ENCODE peak calls at places on chromosomes 7 and 10, in seven cellular contexts. K, E, P, B, X, D and U are unnamed samples.

GRCh38 chr7:82268632-82269031 is 174.9 kb downstream of the CACNA2D1 start:
- DNase-seq in E (no peak), X (peak), K (no peak), P (no peak), B (no peak), D (no peak), U (no peak)

GRCh38 chr7:1944619-1945210 is 274.6 kb downstream of the ELFN1 start:
- DNase-seq in K (no peak), X (no peak), B (no peak), D (no peak), E (no peak), P (no peak), U (no peak)

GRCh38 chr10:28652703-28653102 is 24.6 kb upstream of the BAMBI start:
- DNase-seq in K (no peak), E (no peak), X (no peak), P (no peak), D (no peak), B (no peak), U (no peak)

GRCh38 chr7:1344981-1345701 is 112.5 kb downstream of the UNCX start:
- DNase-seq in P (no peak), E (no peak), X (no peak), K (no peak), B (no peak), D (no peak), U (no peak)

GRCh38 chr7:226281-226882 is 34.0 kb downstream of the FAM20C start:
- DNase-seq in P (no peak), B (no peak), D (no peak), X (peak), K (peak), E (no peak), U (peak)

GRCh38 chr7:2258661-2259365 is 16.8 kb downstream of the NUDT1 start:
- DNase-seq in P (no peak), D (no peak), K (no peak), B (no peak), X (no peak), E (no peak), U (no peak)

GRCh38 chr7:111763221-111763791 is 201.0 kb upstream of the IMMP2L start:
- DNase-seq in E (no peak), D (peak), X (peak), B (peak), K (no peak), P (no peak), U (peak)

GRCh38 chr7:100483728-100484635 is at the start of gene NYAP1:
- DNase-seq in B (peak), K (no peak), P (peak), D (peak), X (peak), E (no peak), U (peak)

GRCh38 chr7:74183142-74183541 is 9.0 kb downstream of the EIF4H start:
- DNase-seq in D (no peak), P (no peak), K (no peak), B (no peak), E (no peak), X (no peak), U (no peak)

GRCh38 chr10:79579361-79579760 is 19.2 kb upstream of the SFTPA2 start:
- DNase-seq in K (no peak), E (no peak), X (no peak), P (no peak), B (no peak), D (no peak), U (no peak)

GRCh38 chr7:76333388-76334101 is 25.2 kb downstream of the YWHAG start:
- DNase-seq in E (no peak), D (no peak), X (no peak), B (no peak), P (peak), K (no peak), U (peak)

GRCh38 chr10:22560391-22561239 is 153.8 kb downstream of the PIP4K2A start:
- DNase-seq in K (no peak), B (peak), E (no peak), D (no peak), X (no peak), P (no peak), U (no peak)

GRCh38 chr7:30682131-30683083 is at the start of gene CRHR2:
- DNase-seq in X (no peak), K (no peak), B (peak), P (peak), E (no peak), D (peak), U (no peak)

GRCh38 chr7:40674316-40674715 is 539.5 kb downstream of the SUGCT start:
- DNase-seq in P (no peak), E (no peak), B (no peak), X (peak), D (no peak), K (no peak), U (peak)

GRCh38 chr10:125479059-125479458 is 203.9 kb downstream of the TEX36 start:
- DNase-seq in X (no peak), D (no peak), K (no peak), P (no peak), E (no peak), B (no peak), U (no peak)

GRCh38 chr10:110414563-110415309 is 83.0 kb upstream of the DUSP5 start:
- DNase-seq in K (no peak), X (no peak), P (no peak), D (no peak), B (no peak), E (no peak), U (no peak)

GRCh38 chr7:388961-389701 is 99.2 kb downstream of the FOXL3 start:
- DNase-seq in X (no peak), D (no peak), B (no peak), E (no peak), K (no peak), P (no peak), U (no peak)

GRCh38 chr10:119177708-119178370 is 773 bp downstream of the PRDX3 start:
- DNase-seq in K (no peak), E (no peak), D (no peak), X (no peak), B (no peak), P (no peak), U (peak)

GRCh38 chr7:154677454-154677853 is 325.5 kb downstream of the PAXIP1 start:
- DNase-seq in P (no peak), X (no peak), K (no peak), D (no peak), E (no peak), B (no peak), U (no peak)

GRCh38 chr7:116167177-116167576 is 43.2 kb upstream of the TES start:
- DNase-seq in B (no peak), P (no peak), X (no peak), D (peak), K (no peak), E (no peak), U (no peak)

GRCh38 chr10:73126343-73126742 is 16.1 kb downstream of the NUDT13 start:
- DNase-seq in B (no peak), K (no peak), X (no peak), D (no peak), P (no peak), E (no peak), U (no peak)

GRCh38 chr7:150939052-150939810 is 38.9 kb downstream of the KCNH2 start:
- DNase-seq in K (no peak), B (no peak), P (no peak), E (no peak), D (no peak), X (no peak), U (no peak)

GRCh38 chr7:112895996-112896395 is 105.8 kb upstream of the TMEM168 start:
- DNase-seq in E (no peak), K (no peak), P (no peak), D (no peak), B (no peak), X (no peak), U (no peak)

GRCh38 chr7:66047426-66047825 is 28.2 kb upstream of the ASL start:
- DNase-seq in P (no peak), X (peak), B (no peak), E (peak), D (no peak), K (no peak), U (peak)

GRCh38 chr10:48412933-48413332 is 106.5 kb downstream of the MAPK8 start:
- DNase-seq in P (no peak), K (no peak), X (no peak), E (no peak), D (no peak), B (no peak), U (no peak)

GRCh38 chr10:45160266-45160665 is 155.1 kb downstream of the OR13A1 start:
- DNase-seq in P (no peak), E (no peak), X (peak), D (no peak), B (no peak), K (no peak), U (peak)

GRCh38 chr10:96130326-96130758 is 245 bp downstream of the ZNF518A start:
- DNase-seq in D (peak), E (peak), X (no peak), B (peak), K (peak), P (no peak), U (no peak)

GRCh38 chr7:148884299-148885022 is 370 bp upstream of the EZH2 start:
- DNase-seq in E (peak), P (peak), D (peak), K (peak), B (peak), X (peak), U (peak)

GRCh38 chr10:23994459-23995046 is 214.4 kb upstream of the KIAA1217 start:
- DNase-seq in B (peak), D (peak), E (no peak), P (peak), K (peak), X (peak), U (peak)

GRCh38 chr10:50909334-50910014 is 24.0 kb upstream of the A1CF start:
- DNase-seq in P (no peak), B (no peak), K (no peak), D (no peak), E (no peak), X (no peak), U (no peak)

GRCh38 chr7:107588529-107589130 is 8.6 kb downstream of the BCAP29 start:
- DNase-seq in B (no peak), P (no peak), X (no peak), E (no peak), K (no peak), D (no peak), U (no peak)

GRCh38 chr10:108812906-108813305 is 1110.4 kb downstream of the XPNPEP1 start:
- DNase-seq in B (no peak), P (no peak), E (no peak), D (no peak), K (no peak), X (no peak), U (no peak)

GRCh38 chr10:126240483-126240882 is 147.8 kb downstream of the ADAM12 start:
- DNase-seq in B (peak), K (no peak), X (no peak), P (no peak), E (no peak), D (no peak), U (peak)

GRCh38 chr10:78390051-78390450 is 356.4 kb downstream of the RPS24 start:
- DNase-seq in K (no peak), D (no peak), E (no peak), P (no peak), X (no peak), B (no peak), U (no peak)

GRCh38 chr7:19623676-19624075 is 85.2 kb downstream of the POLR1F start:
- DNase-seq in E (no peak), D (no peak), X (peak), B (no peak), P (no peak), K (no peak), U (no peak)

GRCh38 chr10:75654171-75654772 is 222.8 kb downstream of the LRMDA start:
- DNase-seq in P (no peak), X (peak), K (no peak), D (no peak), E (no peak), B (no peak), U (no peak)

GRCh38 chr10:110206988-110207804 is at the start of gene MXI1:
- DNase-seq in B (peak), P (peak), X (peak), D (peak), K (peak), E (no peak), U (peak)

GRCh38 chr10:11683529-11684320 is 58.5 kb upstream of the ECHDC3 start:
- DNase-seq in E (no peak), K (no peak), P (no peak), X (no peak), D (no peak), B (no peak), U (no peak)
- H3K4me3 ChIP-seq in E (no peak), K (no peak), P (no peak), X (no peak), D (no peak), B (no peak), U (no peak)

GRCh38 chr10:71547290-71547689 is 150.6 kb downstream of the CDH23 start:
- DNase-seq in B (no peak), P (no peak), K (no peak), E (no peak), X (no peak), D (no peak), U (no peak)

GRCh38 chr10:71546220-71546619 is 149.5 kb downstream of the CDH23 start:
- DNase-seq in P (no peak), E (no peak), D (no peak), X (no peak), K (no peak), B (no peak), U (no peak)

GRCh38 chr10:71547841-71548493 is 151.2 kb downstream of the CDH23 start:
- DNase-seq in D (no peak), P (peak), K (no peak), E (peak), B (peak), X (peak), U (peak)

GRCh38 chr10:71545001-71545400 is 148.3 kb downstream of the CDH23 start:
- DNase-seq in E (no peak), X (no peak), K (no peak), P (no peak), D (no peak), B (peak), U (no peak)

GRCh38 chr10:71548494-71548846 is 151.8 kb downstream of the CDH23 start:
- DNase-seq in P (no peak), E (no peak), D (no peak), B (peak), X (no peak), K (no peak), U (no peak)
- TF ChIP-seq CTCF in P (peak), E (peak), D (peak), B (peak), X (peak), K (no peak), U (peak)

GRCh38 chr7:101912711-101913110 is 95.3 kb downstream of the CUX1 start:
- DNase-seq in P (no peak), K (no peak), D (no peak), X (peak), E (no peak), B (no peak), U (peak)

GRCh38 chr7:101913247-101913721 is 95.9 kb downstream of the CUX1 start:
- DNase-seq in D (no peak), K (no peak), B (no peak), P (no peak), X (no peak), E (no peak), U (no peak)

GRCh38 chr7:101915000-101915399 is 97.6 kb downstream of the CUX1 start:
- DNase-seq in X (no peak), B (no peak), P (peak), D (no peak), K (no peak), E (no peak), U (no peak)

GRCh38 chr7:101911800-101912705 is 94.6 kb downstream of the CUX1 start:
- DNase-seq in X (peak), K (no peak), E (no peak), D (no peak), B (no peak), P (no peak), U (peak)

GRCh38 chr7:101913876-101914275 is 96.5 kb downstream of the CUX1 start:
- DNase-seq in X (peak), E (no peak), P (no peak), D (no peak), K (no peak), B (no peak), U (peak)
- H3K4me3 ChIP-seq in X (peak), E (no peak), P (peak), D (no peak), K (no peak), B (no peak), U (peak)

GRCh38 chr7:129053938-129054437 is 923 bp downstream of the TNPO3 start:
- DNase-seq in K (no peak), P (peak), E (no peak), B (no peak), D (no peak), X (peak), U (peak)

GRCh38 chr7:129055861-129056464 is 1.1 kb upstream of the TNPO3 start:
- DNase-seq in P (no peak), D (no peak), X (peak), E (no peak), B (no peak), K (no peak), U (no peak)

GRCh38 chr7:129055294-129055816 is 444 bp upstream of the TNPO3 start:
- DNase-seq in K (no peak), B (no peak), E (no peak), P (no peak), D (no peak), X (no peak), U (no peak)

GRCh38 chr7:129052441-129052840 is 2.5 kb downstream of the TNPO3 start:
- DNase-seq in X (no peak), K (no peak), B (no peak), D (no peak), E (no peak), P (no peak), U (no peak)

DNA sequence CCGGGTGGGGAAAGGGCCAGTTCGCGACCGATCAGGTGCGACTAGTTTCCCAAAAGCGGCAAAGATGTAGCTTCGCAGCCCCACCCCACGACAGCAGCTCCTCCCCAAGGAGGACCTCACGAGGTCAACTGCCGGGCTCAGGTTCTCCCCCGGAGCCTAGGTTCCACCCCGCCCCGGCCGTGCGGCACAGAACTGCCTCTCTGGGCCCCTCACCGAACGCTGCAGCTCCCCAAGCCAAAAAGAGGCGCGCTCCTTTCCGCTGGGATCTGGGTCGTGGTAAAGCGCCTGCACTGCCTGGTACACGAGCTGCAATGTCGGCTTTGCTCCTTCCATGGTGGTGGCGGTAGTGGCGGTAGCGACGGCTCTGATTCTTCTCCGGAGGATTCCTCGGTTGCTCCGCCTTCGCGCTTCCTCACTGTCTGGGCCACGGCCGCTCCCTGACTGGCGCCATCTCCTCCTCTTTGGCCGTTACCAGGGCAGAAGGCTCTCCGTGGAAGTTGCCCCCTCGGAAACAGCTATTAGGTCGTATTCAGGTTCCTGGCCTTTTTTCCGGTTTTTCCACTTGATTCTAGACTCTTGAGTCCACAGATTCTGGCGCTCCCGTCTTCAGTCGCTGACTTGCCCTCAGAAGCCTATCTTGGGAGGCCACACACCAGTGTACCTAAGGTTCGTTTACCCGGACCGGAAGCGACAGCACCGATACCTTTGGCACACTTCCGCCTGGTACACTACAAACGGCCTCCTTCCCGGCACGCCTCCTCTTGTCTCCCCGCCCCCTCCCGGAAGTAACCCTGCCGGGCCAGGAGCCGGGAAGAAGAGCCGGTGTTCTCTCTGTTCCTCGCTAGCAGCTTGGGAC is at the start of gene TNPO3:
- DNase-seq in X (peak), K (peak), D (peak), B (peak), E (peak), P (peak), U (peak)
- TF ChIP-seq CTCF in X (peak), K (no peak), D (peak), B (peak), E (peak), P (peak), U (no peak)

GRCh38 chr7:99036531-99037175 is 107.3 kb downstream of the SMURF1 start:
- DNase-seq in D (peak), P (no peak), E (no peak), X (peak), B (peak), K (no peak), U (peak)
- H3K4me3 ChIP-seq in D (no peak), P (no peak), E (no peak), X (no peak), B (no peak), K (no peak), U (no peak)

GRCh38 chr7:50641442-50642405 is 76.5 kb upstream of the DDC start:
- DNase-seq in K (peak), D (no peak), X (no peak), B (peak), E (no peak), P (peak), U (no peak)
- TF ChIP-seq CTCF in K (no peak), D (no peak), X (no peak), B (peak), E (no peak), P (peak), U (no peak)